ENCODE peak calls at places on chromosomes 6 and 20, in nine cellular contexts. U, T, G, M, V, L, A, F and D are unnamed samples.

GRCh38 chr20:17641993-17642392 is 40.0 kb downstream of the RRBP1 start:
- DNase-seq in A (no peak), T (no peak), M (no peak), L (no peak), F (no peak), G (no peak), V (peak; percentile 69), U (no peak), D (no peak)

GRCh38 chr6:7088076-7088742 is 19.6 kb upstream of the RREB1 start:
- DNase-seq in F (no peak), L (peak; percentile 52), A (no peak), G (no peak), T (no peak), U (no peak), M (no peak), V (no peak), D (no peak)

GRCh38 chr20:62558779-62559178 is 83.0 kb upstream of the GATA5 start:
- DNase-seq in F (no peak), U (no peak), T (no peak), M (no peak), A (no peak), G (no peak), V (peak; percentile 86), L (no peak), D (no peak)

GRCh38 chr6:167210375-167211295 is 52.9 kb upstream of the GPR31 start:
- DNase-seq in T (peak; percentile 27), M (no peak), V (peak; percentile 64), A (no peak), U (no peak), F (no peak), L (no peak), G (peak; percentile 66), D (no peak)

GRCh38 chr6:32075781-32076494 is 33.2 kb downstream of the TNXB start:
- DNase-seq in L (no peak), T (no peak), U (no peak), G (no peak), V (peak; percentile 42), F (no peak), M (peak; percentile 71), A (no peak), D (no peak)

GRCh38 chr20:63178445-63178818 is 37.5 kb downstream of the YTHDF1 start:
- DNase-seq in V (no peak), A (no peak), L (no peak), T (no peak), G (no peak), M (no peak), F (no peak), U (no peak), D (no peak)

GRCh38 chr20:62352402-62353288 is 14.5 kb downstream of the LAMA5 start:
- DNase-seq in M (no peak), G (no peak), T (peak; percentile 83), L (no peak), V (peak; percentile 92), U (no peak), A (no peak), F (peak; percentile 90), D (no peak)

GRCh38 chr20:33338465-33339258 is 55.6 kb downstream of the BPIFB1 start:
- DNase-seq in A (no peak), G (no peak), M (no peak), V (no peak), L (no peak), U (no peak), T (no peak), F (no peak), D (no peak)

GRCh38 chr20:37295001-37295400 is 5.5 kb downstream of the MANBAL start:
- DNase-seq in L (no peak), G (peak; percentile 90), M (peak; percentile 99), T (peak; percentile 81), U (peak; percentile 94), F (no peak), V (no peak), A (peak; percentile 99), D (peak; percentile 98)

GRCh38 chr6:41573268-41573667 is 27.1 kb downstream of the FOXP4 start:
- DNase-seq in A (no peak), G (no peak), T (no peak), F (no peak), L (no peak), U (no peak), M (no peak), V (no peak), D (no peak)

GRCh38 chr6:110509617-110510231 is 33.3 kb upstream of the SLC22A16 start:
- DNase-seq in F (no peak), U (peak; percentile 68), V (no peak), T (peak; percentile 25), L (no peak), G (peak; percentile 65), A (peak; percentile 89), M (peak; percentile 71), D (peak; percentile 76)

GRCh38 chr6:132830236-132830799 is 15.9 kb downstream of the RPS12 start:
- DNase-seq in L (no peak), A (peak; percentile 59), M (peak; percentile 69), F (no peak), T (no peak), V (no peak), G (peak; percentile 66), U (no peak), D (no peak)

GRCh38 chr6:159433550-159433949 is 259.5 kb downstream of the SOD2 start:
- DNase-seq in G (no peak), M (no peak), V (no peak), U (no peak), L (no peak), T (no peak), A (no peak), F (no peak), D (no peak)

GRCh38 chr6:159434410-159434809 is 258.6 kb downstream of the SOD2 start:
- DNase-seq in G (peak; percentile 58), V (no peak), F (no peak), A (no peak), L (no peak), T (no peak), U (no peak), M (no peak), D (no peak)

GRCh38 chr6:159431750-159432149 is 261.3 kb downstream of the SOD2 start:
- DNase-seq in V (no peak), G (peak; percentile 11), M (no peak), T (no peak), F (no peak), L (no peak), U (no peak), A (no peak), D (no peak)

GRCh38 chr6:159427335-159427734 is 258.1 kb downstream of the FNDC1 start:
- DNase-seq in G (no peak), T (no peak), A (no peak), V (no peak), U (no peak), F (no peak), M (no peak), L (no peak), D (no peak)

GRCh38 chr6:159429427-159429826 is 260.2 kb downstream of the FNDC1 start:
- DNase-seq in M (no peak), F (no peak), A (no peak), U (no peak), L (no peak), V (no peak), G (no peak), T (no peak), D (no peak)
- H3K9me3 ChIP-seq in M (no peaks in the 10 kb centered on the region), F (peaks cover 15% of the 10 kb centered on the region), A (peaks cover 10% of the 10 kb centered on the region), U (peaks cover 9% of the 10 kb centered on the region), L (peaks cover 15% of the 10 kb centered on the region), V (peaks cover 3% of the 10 kb centered on the region), G (no peaks in the 10 kb centered on the region), T (peaks cover 4% of the 10 kb centered on the region), D (no peaks in the 10 kb centered on the region)

GRCh38 chr6:144315226-144315980 is 30.3 kb downstream of the UTRN start:
- DNase-seq in A (no peak), T (peak; percentile 50), L (no peak), M (no peak), V (no peak), U (no peak), F (no peak), G (no peak), D (no peak)

GRCh38 chr6:144314562-144314961 is 29.4 kb downstream of the UTRN start:
- DNase-seq in G (no peak), M (no peak), U (no peak), F (no peak), V (no peak), T (no peak), L (no peak), A (no peak), D (no peak)

GRCh38 chr6:144311361-144311760 is 26.2 kb downstream of the UTRN start:
- DNase-seq in F (no peak), M (no peak), G (no peak), V (no peak), T (no peak), U (no peak), A (no peak), L (no peak), D (no peak)

GRCh38 chr6:144315981-144316865 is 31.1 kb downstream of the UTRN start:
- DNase-seq in V (no peak), A (no peak), U (no peak), F (no peak), G (no peak), L (no peak), T (no peak), M (no peak), D (no peak)

GRCh38 chr6:144314003-144314485 is 28.9 kb downstream of the UTRN start:
- DNase-seq in U (no peak), F (no peak), M (peak; percentile 62), V (peak; percentile 87), G (peak; percentile 83), L (no peak), A (peak; percentile 75), T (peak; percentile 59), D (no peak)
- H3K4me1 ChIP-seq in U (no peaks in the 10 kb centered on the region), F (no peaks in the 10 kb centered on the region), M (peaks cover 21% of the 10 kb centered on the region), V (peaks cover 19% of the 10 kb centered on the region), G (peaks cover 21% of the 10 kb centered on the region), L (no peaks in the 10 kb centered on the region), A (peaks cover 3% of the 10 kb centered on the region), T (peaks cover 13% of the 10 kb centered on the region), D (peaks cover 16% of the 10 kb centered on the region)

GRCh38 chr20:31236953-31237352 is 20.5 kb upstream of the DEFB115 start:
- DNase-seq in A (no peak), V (no peak), M (no peak), F (no peak), T (no peak), G (no peak), U (no peak), L (no peak), D (no peak)

GRCh38 chr20:31239139-31239538 is 18.3 kb upstream of the DEFB115 start:
- DNase-seq in V (no peak), U (no peak), G (no peak), L (no peak), M (no peak), T (no peak), F (no peak), A (no peak), D (no peak)

GRCh38 chr20:31237763-31238162 is 19.7 kb upstream of the DEFB115 start:
- DNase-seq in V (no peak), L (no peak), G (no peak), U (no peak), M (no peak), T (no peak), F (no peak), A (no peak), D (no peak)
- H3K9me3 ChIP-seq in V (peaks cover 6% of the 10 kb centered on the region), L (peaks cover 100% of the 10 kb centered on the region), G (peaks cover 32% of the 10 kb centered on the region), U (peaks cover 91% of the 10 kb centered on the region), M (peaks cover 4% of the 10 kb centered on the region), T (peaks cover 13% of the 10 kb centered on the region), F (peaks cover 99% of the 10 kb centered on the region), A (peaks cover 25% of the 10 kb centered on the region), D (no peaks in the 10 kb centered on the region)

DNA sequence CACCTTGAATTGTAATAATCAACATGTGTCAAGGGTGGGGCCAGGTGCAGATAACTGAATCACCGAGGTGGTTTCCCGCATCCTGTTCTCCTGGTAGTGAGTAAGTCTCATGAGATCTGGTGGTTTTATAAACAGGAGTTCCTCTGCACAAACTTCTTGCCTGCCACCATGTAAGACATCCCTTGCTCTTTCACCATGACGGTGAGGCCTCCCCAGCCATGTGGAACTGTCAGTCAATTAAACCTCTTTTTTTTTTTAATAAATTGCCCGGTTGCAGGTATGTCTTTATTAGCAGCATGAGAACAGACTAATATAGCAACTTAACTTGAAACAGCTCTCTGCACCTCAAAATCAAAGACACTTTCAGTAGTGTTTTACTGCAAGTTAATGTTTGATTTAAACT is 121.6 kb downstream of the OGFRL1 start:
- DNase-seq in M (no peak), V (no peak), A (peak; percentile 40), L (no peak), F (no peak), U (no peak), T (no peak), G (no peak), D (peak; percentile 87)
- H3K4me1 ChIP-seq in M (peaks cover 42% of the 10 kb centered on the region), V (peaks cover 6% of the 10 kb centered on the region), A (peaks cover 22% of the 10 kb centered on the region), L (no peaks in the 10 kb centered on the region), F (no peaks in the 10 kb centered on the region), U (peaks cover 17% of the 10 kb centered on the region), T (no peaks in the 10 kb centered on the region), G (peaks cover 10% of the 10 kb centered on the region), D (peaks cover 98% of the 10 kb centered on the region)